ENCODE peak calls at places on chromosomes 6 and 20, in five cellular contexts. One of them, this sample, is unnamed.

GRCh38 chr20:8344106-8344505 is 212.0 kb downstream of the PLCB1 start:
- DNase-seq in cerebellar cortex: no peak
- DNase-seq in NCI-H1092 treated with DMSO at 0.1 percent for 48 hours: no peak
- DNase-seq in pancreas: no peak
- DNase-seq in kidney glomerular epithelial cell: no peak
- DNase-seq in this sample: no peak

GRCh38 chr6:160956300-160957035 is 35.1 kb upstream of the MAP3K4 start:
- DNase-seq in pancreas: no peak
- DNase-seq in NCI-H1092 treated with DMSO at 0.1 percent for 48 hours: no peak
- DNase-seq in kidney glomerular epithelial cell: no peak
- DNase-seq in cerebellar cortex: no peak
- DNase-seq in this sample: no peak

GRCh38 chr6:76694779-76695178 is 622.3 kb upstream of the IMPG1 start:
- DNase-seq in NCI-H1092 treated with DMSO at 0.1 percent for 48 hours: no peak
- DNase-seq in kidney glomerular epithelial cell: no peak
- DNase-seq in cerebellar cortex: no peak
- DNase-seq in pancreas: no peak
- DNase-seq in this sample: no peak

GRCh38 chr6:129575378-129576118 is 134.4 kb downstream of the ARHGAP18 start:
- DNase-seq in kidney glomerular epithelial cell: peak; percentile 35
- DNase-seq in pancreas: no peak
- DNase-seq in cerebellar cortex: peak; percentile 24
- DNase-seq in NCI-H1092 treated with DMSO at 0.1 percent for 48 hours: peak; percentile 4
- DNase-seq in this sample: no peak

GRCh38 chr6:109428889-109429477 is 11.4 kb downstream of the PPIL6 start:
- DNase-seq in pancreas: no peak
- DNase-seq in NCI-H1092 treated with DMSO at 0.1 percent for 48 hours: no peak
- DNase-seq in kidney glomerular epithelial cell: no peak
- DNase-seq in cerebellar cortex: peak; percentile 86
- DNase-seq in this sample: no peak

GRCh38 chr6:89297695-89298351 is 17.3 kb downstream of the GABRR2 start:
- DNase-seq in cerebellar cortex: no peak
- DNase-seq in kidney glomerular epithelial cell: peak; percentile 95
- DNase-seq in pancreas: no peak
- DNase-seq in NCI-H1092 treated with DMSO at 0.1 percent for 48 hours: no peak
- DNase-seq in this sample: peak; percentile 64

GRCh38 chr6:21601341-21601740 is 7.8 kb downstream of the SOX4 start:
- DNase-seq in cerebellar cortex: no peak
- DNase-seq in NCI-H1092 treated with DMSO at 0.1 percent for 48 hours: no peak
- DNase-seq in pancreas: no peak
- DNase-seq in kidney glomerular epithelial cell: no peak
- DNase-seq in this sample: no peak

GRCh38 chr6:40125680-40126079 is 191.4 kb upstream of the MOCS1 start:
- DNase-seq in pancreas: no peak
- DNase-seq in NCI-H1092 treated with DMSO at 0.1 percent for 48 hours: no peak
- DNase-seq in cerebellar cortex: no peak
- DNase-seq in kidney glomerular epithelial cell: no peak
- DNase-seq in this sample: no peak

GRCh38 chr6:31834704-31835375 is 7.3 kb downstream of the HSPA1B start:
- DNase-seq in kidney glomerular epithelial cell: peak; percentile 86
- DNase-seq in NCI-H1092 treated with DMSO at 0.1 percent for 48 hours: peak; percentile 87
- DNase-seq in pancreas: peak; percentile 79
- DNase-seq in cerebellar cortex: peak; percentile 81
- DNase-seq in this sample: peak; percentile 69

GRCh38 chr20:14830466-14830865 is 493.1 kb upstream of the FLRT3 start:
- DNase-seq in pancreas: no peak
- DNase-seq in NCI-H1092 treated with DMSO at 0.1 percent for 48 hours: peak; percentile 61
- DNase-seq in kidney glomerular epithelial cell: no peak
- DNase-seq in cerebellar cortex: no peak
- DNase-seq in this sample: no peak

GRCh38 chr20:50305636-50306477 is 115.2 kb downstream of the CEBPB start:
- DNase-seq in cerebellar cortex: no peak
- DNase-seq in pancreas: no peak
- DNase-seq in kidney glomerular epithelial cell: no peak
- DNase-seq in NCI-H1092 treated with DMSO at 0.1 percent for 48 hours: no peak
- DNase-seq in this sample: no peak

GRCh38 chr20:62175711-62176110 is 7.1 kb upstream of the MTG2 start:
- DNase-seq in NCI-H1092 treated with DMSO at 0.1 percent for 48 hours: no peak
- DNase-seq in kidney glomerular epithelial cell: no peak
- DNase-seq in pancreas: no peak
- DNase-seq in cerebellar cortex: no peak
- DNase-seq in this sample: no peak

GRCh38 chr6:44869321-44869897 is 458.7 kb upstream of the RUNX2 start:
- DNase-seq in NCI-H1092 treated with DMSO at 0.1 percent for 48 hours: no peak
- DNase-seq in cerebellar cortex: no peak
- DNase-seq in pancreas: no peak
- DNase-seq in kidney glomerular epithelial cell: peak; percentile 48
- DNase-seq in this sample: no peak

GRCh38 chr20:6976535-6976934 is 209.0 kb downstream of the BMP2 start:
- DNase-seq in NCI-H1092 treated with DMSO at 0.1 percent for 48 hours: no peak
- DNase-seq in pancreas: no peak
- DNase-seq in cerebellar cortex: no peak
- DNase-seq in kidney glomerular epithelial cell: no peak
- DNase-seq in this sample: no peak

GRCh38 chr6:37576336-37576737 is 76.6 kb upstream of the CCDC167 start:
- DNase-seq in kidney glomerular epithelial cell: peak; percentile 53
- DNase-seq in cerebellar cortex: no peak
- DNase-seq in pancreas: no peak
- DNase-seq in NCI-H1092 treated with DMSO at 0.1 percent for 48 hours: no peak
- DNase-seq in this sample: no peak

GRCh38 chr6:7813704-7814103 is 87.8 kb downstream of the BMP6 start:
- DNase-seq in cerebellar cortex: no peak
- DNase-seq in pancreas: no peak
- DNase-seq in NCI-H1092 treated with DMSO at 0.1 percent for 48 hours: no peak
- DNase-seq in kidney glomerular epithelial cell: no peak
- DNase-seq in this sample: no peak

GRCh38 chr6:75524322-75524972 is 30.8 kb upstream of the FILIP1 start:
- DNase-seq in cerebellar cortex: no peak
- DNase-seq in kidney glomerular epithelial cell: peak; percentile 96
- DNase-seq in NCI-H1092 treated with DMSO at 0.1 percent for 48 hours: no peak
- DNase-seq in pancreas: peak; percentile 15
- DNase-seq in this sample: no peak

GRCh38 chr6:41449399-41450245 is 96.6 kb upstream of the FOXP4 start:
- DNase-seq in cerebellar cortex: no peak
- DNase-seq in NCI-H1092 treated with DMSO at 0.1 percent for 48 hours: no peak
- DNase-seq in kidney glomerular epithelial cell: no peak
- DNase-seq in pancreas: peak; percentile 53
- DNase-seq in this sample: no peak

GRCh38 chr20:881051-881820 is 34.9 kb downstream of the ANGPT4 start:
- DNase-seq in cerebellar cortex: no peak
- DNase-seq in NCI-H1092 treated with DMSO at 0.1 percent for 48 hours: no peak
- DNase-seq in pancreas: no peak
- DNase-seq in kidney glomerular epithelial cell: no peak
- DNase-seq in this sample: no peak

GRCh38 chr20:15643713-15644112 is 929.5 kb downstream of the KIF16B start:
- DNase-seq in pancreas: no peak
- DNase-seq in kidney glomerular epithelial cell: no peak
- DNase-seq in NCI-H1092 treated with DMSO at 0.1 percent for 48 hours: no peak
- DNase-seq in cerebellar cortex: no peak
- DNase-seq in this sample: no peak

GRCh38 chr20:54048489-54048888 is 21.9 kb downstream of the BCAS1 start:
- DNase-seq in pancreas: no peak
- DNase-seq in kidney glomerular epithelial cell: no peak
- DNase-seq in cerebellar cortex: no peak
- DNase-seq in NCI-H1092 treated with DMSO at 0.1 percent for 48 hours: no peak
- DNase-seq in this sample: no peak

GRCh38 chr6:21107796-21108195 is 485.8 kb upstream of the SOX4 start:
- DNase-seq in cerebellar cortex: no peak
- DNase-seq in kidney glomerular epithelial cell: no peak
- DNase-seq in pancreas: no peak
- DNase-seq in NCI-H1092 treated with DMSO at 0.1 percent for 48 hours: no peak
- DNase-seq in this sample: no peak

GRCh38 chr6:110485461-110485860 is 9.0 kb upstream of the SLC22A16 start:
- DNase-seq in cerebellar cortex: no peak
- DNase-seq in kidney glomerular epithelial cell: no peak
- DNase-seq in pancreas: no peak
- DNase-seq in NCI-H1092 treated with DMSO at 0.1 percent for 48 hours: no peak
- DNase-seq in this sample: no peak

GRCh38 chr6:26375270-26375669 is 7.6 kb upstream of the BTN2A2 start:
- DNase-seq in pancreas: no peak
- DNase-seq in kidney glomerular epithelial cell: no peak
- DNase-seq in cerebellar cortex: no peak
- DNase-seq in NCI-H1092 treated with DMSO at 0.1 percent for 48 hours: no peak
- DNase-seq in this sample: no peak

GRCh38 chr6:49918787-49919186 is 45.2 kb downstream of the DEFB114 start:
- DNase-seq in kidney glomerular epithelial cell: no peak
- DNase-seq in NCI-H1092 treated with DMSO at 0.1 percent for 48 hours: no peak
- DNase-seq in pancreas: no peak
- DNase-seq in cerebellar cortex: no peak
- DNase-seq in this sample: no peak

This sample was measured in effector memory CD4-positive, alpha-beta T cell.